ENCODE peak calls at places on chromosome 13, in six cellular contexts. H is Peyer's patch; C is thoracic aorta; T is GM23248; Z is naive thymus-derived CD4-positive, alpha-beta T cell; A is upper lobe of right lung. O is an unnamed sample. For H3K9me3, the result is how much of the 10 kb centered on the place peaks cover.

GRCh38 chr13:39527961-39528720 is 74.9 kb downstream of the LHFPL6 start:
- DNase-seq in H (no peak), C (no peak), T (peak), Z (no peak), A (no peak), O (no peak)

GRCh38 chr13:103852036-103852435 is 785.8 kb upstream of the SLC10A2 start:
- DNase-seq in H (no peak), C (no peak), T (no peak), Z (no peak), A (no peak), O (no peak)

GRCh38 chr13:54949735-54950134 is 1921.1 kb downstream of the OLFM4 start:
- DNase-seq in H (no peak), C (no peak), T (no peak), Z (no peak), A (no peak), O (no peak)

GRCh38 chr13:77207943-77208342 is 119.0 kb downstream of the MYCBP2 start:
- DNase-seq in H (no peak), C (no peak), T (peak), Z (no peak), A (no peak), O (no peak)

GRCh38 chr13:48827709-48828108 is 148.0 kb upstream of the FNDC3A start:
- DNase-seq in H (no peak), C (no peak), T (no peak), Z (no peak), A (no peak), O (no peak)

GRCh38 chr13:39765801-39766463 is 110.5 kb downstream of the COG6 start:
- DNase-seq in H (peak), C (no peak), T (peak), Z (no peak), A (no peak), O (peak)

GRCh38 chr13:33175991-33176390 is 109.6 kb downstream of the STARD13 start:
- DNase-seq in H (no peak), C (no peak), T (no peak), Z (no peak), A (no peak), O (no peak)

GRCh38 chr13:82070411-82070810 is 1729.5 kb upstream of the SPRY2 start:
- DNase-seq in H (no peak), C (no peak), T (no peak), Z (no peak), A (no peak), O (no peak)

GRCh38 chr13:48264052-48264451 is 31.0 kb downstream of the ITM2B start:
- DNase-seq in H (no peak), C (no peak), T (no peak), Z (no peak), A (no peak), O (no peak)

GRCh38 chr13:101527130-101527529 is 74.7 kb downstream of the ITGBL1 start:
- DNase-seq in H (no peak), C (no peak), T (no peak), Z (no peak), A (no peak), O (no peak)

GRCh38 chr13:79533781-79534400 is 52.9 kb downstream of the NDFIP2 start:
- DNase-seq in H (no peak), C (no peak), T (peak), Z (no peak), A (no peak), O (no peak)

GRCh38 chr13:111956261-111957151 is 110.4 kb upstream of the SOX1 start:
- DNase-seq in H (no peak), C (no peak), T (no peak), Z (no peak), A (no peak), O (no peak)

GRCh38 chr13:24247016-24247415 is 62.4 kb upstream of the C1QTNF9 start:
- DNase-seq in H (no peak), C (no peak), T (no peak), Z (no peak), A (no peak), O (no peak)

GRCh38 chr13:40910324-40911050 is 108.6 kb downstream of the ELF1 start:
- DNase-seq in H (no peak), C (no peak), T (peak), Z (no peak), A (no peak), O (no peak)

DNA sequence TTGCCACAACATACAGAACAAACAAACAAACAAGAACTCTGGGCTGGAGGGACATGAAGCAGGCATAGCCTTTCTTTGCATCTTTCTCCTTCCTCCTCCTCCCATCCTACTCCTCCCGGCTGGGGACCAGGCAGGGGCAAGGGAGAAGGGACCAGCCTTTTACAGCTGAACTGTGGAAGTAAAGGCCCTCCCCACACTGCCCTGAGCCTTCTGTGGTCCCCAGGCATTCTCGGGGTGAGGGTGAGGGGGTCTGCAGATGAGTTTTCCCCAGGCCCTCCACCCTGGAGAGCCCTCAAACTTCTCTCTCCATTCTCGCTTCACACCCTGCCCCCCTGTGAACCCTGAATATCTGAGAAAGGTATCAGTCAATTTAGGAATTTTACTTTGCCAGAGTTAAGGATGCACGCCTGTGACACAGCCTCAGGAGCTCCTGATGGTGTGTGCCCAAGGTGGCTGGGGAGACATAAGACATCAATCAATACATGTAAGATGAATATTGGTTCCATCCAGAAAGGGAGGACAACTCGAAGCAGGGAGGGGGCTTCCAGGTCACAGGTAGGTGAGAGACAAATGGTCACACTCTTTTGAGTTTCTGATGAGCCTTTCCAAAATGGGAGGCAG is 170.9 kb downstream of the COL4A1 start:
- DNase-seq in H (no peak), C (no peak), T (no peak), Z (no peak), A (no peak), O (no peak)
- H3K9me3 ChIP-seq in H (under half), C (under half), T (under half), Z (under half), A (under half), O (under half)

GRCh38 chr13:21037656-21038055 is 23.7 kb downstream of the LATS2 start:
- DNase-seq in H (peak), C (no peak), T (no peak), Z (no peak), A (no peak), O (no peak)
- H3K27ac ChIP-seq in H (no peak), C (no peak), T (no peak), Z (no peak), A (no peak), O (peak)

DNA sequence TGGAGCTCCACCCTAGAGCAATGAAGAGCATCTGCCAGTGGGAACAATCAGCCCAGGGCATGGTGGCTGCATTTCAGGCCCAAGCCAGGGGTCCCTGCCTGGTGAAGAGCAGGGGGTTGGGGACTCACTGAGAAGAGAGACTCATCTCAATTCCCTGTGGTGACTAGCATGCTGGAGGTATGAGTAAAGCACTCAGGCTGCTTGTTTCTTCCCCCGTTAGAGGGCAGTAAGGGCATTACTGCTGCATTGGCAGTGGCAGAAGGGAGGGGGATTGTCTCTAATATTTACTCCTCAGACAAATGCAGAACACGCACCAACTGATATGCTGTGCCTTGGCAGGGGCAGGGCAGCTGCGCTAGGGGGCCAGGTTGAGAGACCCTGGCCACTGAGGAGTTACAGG is 329.1 kb downstream of the SLITRK5 start:
- DNase-seq in H (no peak), C (no peak), T (peak), Z (no peak), A (no peak), O (no peak)
- H3K9me3 ChIP-seq in H (under half), C (under half), T (under half), Z (under half), A (under half), O (under half)

GRCh38 chr13:113178070-113178895 is 19.8 kb downstream of the PROZ start:
- DNase-seq in H (no peak), C (no peak), T (peak), Z (no peak), A (no peak), O (no peak)
- H3K27ac ChIP-seq in H (no peak), C (no peak), T (peak), Z (no peak), A (no peak), O (no peak)

DNA sequence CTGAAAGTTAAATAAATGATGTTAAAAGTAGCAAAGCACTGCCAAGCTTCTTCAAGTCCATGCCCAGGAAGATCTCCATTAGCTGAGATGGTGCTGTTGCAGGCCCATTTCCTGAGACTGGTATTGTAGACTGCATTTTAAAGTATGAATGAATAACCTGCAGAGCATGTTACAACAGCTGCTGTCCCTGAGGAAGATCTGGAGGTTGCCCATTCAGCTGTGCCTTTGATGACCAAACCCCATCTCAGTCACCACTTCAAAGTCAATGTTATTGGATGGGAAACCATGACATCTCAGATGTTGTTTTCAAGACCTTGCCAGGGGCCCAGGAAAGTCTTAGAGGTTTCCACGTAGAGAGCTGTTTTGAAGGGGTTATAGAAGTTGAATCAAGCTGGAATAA is 281.3 kb downstream of the MTUS2 start:
- DNase-seq in H (no peak), C (no peak), T (no peak), Z (no peak), A (no peak), O (no peak)
- H3K9me3 ChIP-seq in H (under half), C (under half), T (under half), Z (under half), A (under half), O (under half)

GRCh38 chr13:106916329-106916728 is 348.4 kb upstream of the ARGLU1 start:
- DNase-seq in H (no peak), C (no peak), T (no peak), Z (no peak), A (no peak), O (no peak)
- H3K27ac ChIP-seq in H (no peak), C (no peak), T (no peak), Z (no peak), A (peak), O (no peak)